ENCODE peak calls at places on chromosome 6, in ten cellular contexts. G is heart right ventricle; Y is spleen; O is iPS DF 6.9; H is ovary; L is pancreas; A is left lung; Z is GM23248; K is CD8-positive, alpha-beta T cell; N is lower lobe of right lung. S is an unnamed sample.

GRCh38 chr6:74867286-74867685 is 338.6 kb downstream of the COL12A1 start:
- DNase-seq in G (no peak), Y (no peak), L (no peak), A (no peak), Z (peak), H (no peak), N (no peak), O (no peak), K (no peak), S (no peak)

GRCh38 chr6:53898026-53898795 is 103.4 kb downstream of the LRRC1 start:
- DNase-seq in Y (no peak), O (no peak), Z (peak), L (no peak), G (no peak), N (no peak), H (no peak), A (no peak), K (no peak), S (no peak)

GRCh38 chr6:107490568-107491058 is 696 bp downstream of the SOBP start:
- DNase-seq in Z (no peak), G (no peak), L (peak), H (peak), A (no peak), N (no peak), Y (no peak), O (no peak), K (no peak), S (peak)

GRCh38 chr6:154386848-154387717 is 30.5 kb upstream of the IPCEF1 start:
- DNase-seq in H (no peak), K (no peak), L (no peak), Y (no peak), A (no peak), N (no peak), G (no peak), Z (peak), O (no peak), S (no peak)

GRCh38 chr6:108721308-108721707 is 126.9 kb upstream of the ARMC2 start:
- DNase-seq in Y (no peak), H (no peak), N (no peak), O (no peak), K (no peak), L (no peak), A (no peak), G (no peak), Z (no peak), S (no peak)

GRCh38 chr6:146423450-146423849 is 120.2 kb upstream of the RAB32 start:
- DNase-seq in A (no peak), N (no peak), Y (no peak), L (no peak), K (no peak), O (no peak), G (no peak), Z (no peak), H (no peak), S (no peak)

GRCh38 chr6:75201076-75201475 is 4.8 kb downstream of the COL12A1 start:
- DNase-seq in L (no peak), N (no peak), H (no peak), Z (peak), K (no peak), G (no peak), A (no peak), Y (no peak), O (no peak), S (no peak)

GRCh38 chr6:35049885-35050284 is 91.3 kb downstream of the TCP11 start:
- DNase-seq in A (peak), H (peak), K (no peak), L (peak), Y (no peak), N (no peak), O (no peak), Z (peak), G (peak), S (peak)

GRCh38 chr6:170403451-170403850 is 96.9 kb downstream of the FAM120B start:
- DNase-seq in A (no peak), H (no peak), L (no peak), O (no peak), Y (no peak), K (no peak), G (no peak), Z (peak), N (no peak), S (no peak)

GRCh38 chr6:122610690-122611455 is 668 bp downstream of the PKIB start:
- DNase-seq in A (peak), N (peak), H (no peak), K (no peak), Y (peak), G (peak), O (no peak), L (peak), Z (peak), S (no peak)

GRCh38 chr6:149941583-149942460 is at the start of gene ULBP2:
- DNase-seq in L (peak), O (no peak), H (no peak), Y (peak), G (peak), N (peak), Z (peak), A (peak), K (peak), S (peak)

GRCh38 chr6:75747985-75748742 is 875 bp upstream of the MYO6 start:
- DNase-seq in H (no peak), K (no peak), G (no peak), Z (no peak), N (no peak), Y (no peak), A (no peak), L (no peak), O (no peak), S (no peak)

GRCh38 chr6:16335176-16335575 is 96.8 kb downstream of the GMPR start:
- DNase-seq in Y (no peak), K (no peak), A (peak), H (no peak), N (no peak), L (no peak), G (no peak), O (no peak), Z (no peak), S (no peak)

GRCh38 chr6:12060780-12061619 is 48.9 kb downstream of the HIVEP1 start:
- DNase-seq in G (peak), N (peak), H (no peak), Z (no peak), L (peak), O (peak), A (peak), Y (peak), K (peak), S (peak)

GRCh38 chr6:33632603-33633039 is 11.5 kb downstream of the ITPR3 start:
- DNase-seq in G (peak), L (no peak), N (peak), O (peak), Y (peak), H (peak), A (no peak), K (peak), Z (peak), S (no peak)

GRCh38 chr6:136015531-136015930 is 164.0 kb downstream of the PDE7B start:
- DNase-seq in Z (no peak), K (no peak), H (no peak), N (no peak), O (no peak), L (no peak), G (no peak), Y (no peak), A (no peak), S (no peak)

GRCh38 chr6:81126150-81126549 is 626.3 kb downstream of the TENT5A start:
- DNase-seq in G (no peak), H (no peak), N (no peak), Y (no peak), L (no peak), A (no peak), K (no peak), O (no peak), Z (peak), S (no peak)

GRCh38 chr6:56370127-56370540 is 122.8 kb upstream of the COL21A1 start:
- DNase-seq in Z (peak), G (peak), K (no peak), Y (no peak), H (no peak), N (peak), L (peak), O (peak), A (peak), S (no peak)

GRCh38 chr6:6586671-6587526 is 1.6 kb upstream of the LY86 start:
- DNase-seq in Y (peak), L (no peak), G (no peak), H (no peak), A (no peak), K (no peak), Z (no peak), O (no peak), N (no peak), S (no peak)

GRCh38 chr6:7311920-7312615 is 931 bp downstream of the SSR1 start:
- DNase-seq in L (no peak), Y (no peak), O (no peak), G (no peak), K (no peak), H (no peak), N (no peak), Z (peak), A (no peak), S (no peak)

GRCh38 chr6:54775586-54775985 is 71.0 kb upstream of the FAM83B start:
- DNase-seq in O (no peak), Y (no peak), N (no peak), H (no peak), L (no peak), A (no peak), G (no peak), K (no peak), Z (peak), S (no peak)

GRCh38 chr6:63936399-63936798 is 300.8 kb downstream of the PHF3 start:
- DNase-seq in Z (no peak), Y (no peak), H (no peak), N (no peak), K (no peak), L (no peak), O (no peak), G (no peak), A (no peak), S (no peak)

GRCh38 chr6:148471624-148472494 is 129.2 kb downstream of the SASH1 start:
- DNase-seq in N (no peak), A (no peak), K (no peak), O (no peak), Z (peak), H (no peak), Y (no peak), G (no peak), L (no peak), S (no peak)

GRCh38 chr6:2845880-2846208 is 4.2 kb upstream of the SERPINB1 start:
- DNase-seq in N (no peak), A (no peak), Z (no peak), K (no peak), Y (no peak), O (no peak), H (no peak), L (no peak), G (no peak), S (no peak)

GRCh38 chr6:2850480-2851150 is 9.0 kb upstream of the SERPINB1 start:
- DNase-seq in A (no peak), L (no peak), O (no peak), Z (peak), K (no peak), G (no peak), Y (no peak), N (no peak), H (no peak), S (no peak)

GRCh38 chr6:2848851-2849250 is 7.2 kb upstream of the SERPINB1 start:
- DNase-seq in Z (no peak), K (peak), N (no peak), A (no peak), H (no peak), Y (peak), L (no peak), O (no peak), G (no peak), S (no peak)

GRCh38 chr6:2843138-2843740 is 1.6 kb upstream of the SERPINB1 start:
- DNase-seq in K (no peak), A (no peak), G (no peak), O (no peak), Y (no peak), L (peak), Z (no peak), H (no peak), N (no peak), S (no peak)

GRCh38 chr6:2846873-2847224 is 5.2 kb upstream of the SERPINB1 start:
- DNase-seq in G (no peak), A (no peak), H (no peak), O (no peak), Y (no peak), L (no peak), Z (no peak), K (no peak), N (no peak), S (no peak)
- H3K27ac ChIP-seq in G (peak), A (peak), H (peak), O (no peak), Y (peak), L (peak), Z (peak), K (no peak), N (peak), S (peak)

DNA sequence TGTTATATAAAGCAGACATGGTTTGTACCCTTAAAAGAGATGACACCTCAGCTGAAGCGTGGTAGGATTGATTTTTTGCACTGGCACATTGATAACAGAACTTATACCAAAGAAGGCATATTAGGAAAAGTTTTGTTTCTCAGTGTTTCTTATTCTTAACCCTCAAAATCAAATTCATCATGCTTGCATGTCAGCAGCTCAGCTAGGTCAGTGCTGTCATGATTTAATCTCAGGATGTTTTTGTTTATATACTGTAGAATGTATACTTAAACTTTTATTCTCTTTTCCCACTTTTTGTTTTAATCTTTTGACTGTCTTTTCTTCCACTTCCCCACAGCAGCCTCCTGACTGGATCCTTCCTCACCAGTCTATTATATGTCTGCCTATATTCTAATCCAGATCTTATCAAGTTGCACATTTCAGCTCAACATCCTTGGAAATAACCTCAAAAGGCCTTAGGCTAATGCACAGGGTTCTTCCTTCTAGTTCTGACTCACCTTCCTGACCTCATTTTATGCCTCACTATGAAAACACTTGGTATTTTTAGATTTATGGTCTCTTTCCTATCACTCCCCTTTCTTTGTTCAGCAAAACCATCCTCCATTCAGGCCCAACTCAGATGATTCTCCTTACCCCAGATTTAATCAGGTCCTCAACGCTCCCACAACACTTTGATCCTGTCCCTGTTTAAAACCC is 7.1 kb downstream of the HEBP2 start:
- DNase-seq in L (no peak), G (no peak), H (no peak), K (no peak), Z (peak), A (no peak), Y (no peak), O (no peak), N (no peak), S (no peak)
- H3K27ac ChIP-seq in L (no peak), G (no peak), H (no peak), K (no peak), Z (peak), A (no peak), Y (peak), O (no peak), N (no peak), S (no peak)

GRCh38 chr6:71392286-71392685 is 103.7 kb downstream of the OGFRL1 start:
- DNase-seq in Y (no peak), G (no peak), Z (no peak), N (no peak), K (no peak), A (no peak), O (no peak), L (no peak), H (no peak), S (no peak)

GRCh38 chr6:71394001-71394432 is 105.4 kb downstream of the OGFRL1 start:
- DNase-seq in Y (no peak), L (no peak), K (no peak), N (no peak), G (no peak), H (no peak), O (no peak), A (no peak), Z (peak), S (no peak)

GRCh38 chr6:71393471-71393870 is 104.9 kb downstream of the OGFRL1 start:
- DNase-seq in Y (no peak), G (no peak), Z (peak), L (no peak), K (no peak), H (no peak), A (no peak), N (no peak), O (no peak), S (no peak)

GRCh38 chr6:71388846-71389543 is 100.4 kb downstream of the OGFRL1 start:
- DNase-seq in H (no peak), N (no peak), A (no peak), G (no peak), Z (peak), K (no peak), L (no peak), O (no peak), Y (no peak), S (no peak)

GRCh38 chr6:71391126-71391525 is 102.5 kb downstream of the OGFRL1 start:
- DNase-seq in Z (no peak), H (no peak), A (no peak), Y (no peak), L (no peak), N (no peak), K (no peak), O (no peak), G (no peak), S (no peak)
- H3K27ac ChIP-seq in Z (no peak), H (no peak), A (no peak), Y (peak), L (no peak), N (peak), K (no peak), O (no peak), G (no peak), S (no peak)

GRCh38 chr6:133895573-133896343 is 6.8 kb downstream of the TCF21 start:
- DNase-seq in A (no peak), Z (peak), L (no peak), O (no peak), N (no peak), Y (no peak), G (peak), H (peak), K (no peak), S (no peak)
- H3K27ac ChIP-seq in A (peak), Z (no peak), L (no peak), O (no peak), N (peak), Y (peak), G (peak), H (peak), K (no peak), S (no peak)

GRCh38 chr6:111553580-111553979 is 52.1 kb downstream of the TRAF3IP2 start:
- DNase-seq in A (no peak), H (no peak), K (no peak), G (no peak), Y (no peak), N (no peak), O (no peak), Z (no peak), L (no peak), S (no peak)

GRCh38 chr6:111552241-111552744 is 53.4 kb downstream of the TRAF3IP2 start:
- DNase-seq in K (no peak), G (peak), H (peak), A (peak), N (no peak), Y (no peak), L (peak), Z (peak), O (no peak), S (peak)

GRCh38 chr6:111556004-111556403 is 49.7 kb downstream of the TRAF3IP2 start:
- DNase-seq in Z (no peak), O (no peak), H (no peak), G (no peak), Y (no peak), K (no peak), N (no peak), A (no peak), L (no peak), S (no peak)

GRCh38 chr6:111552999-111553398 is 52.7 kb downstream of the TRAF3IP2 start:
- DNase-seq in H (no peak), Y (no peak), K (no peak), Z (no peak), G (no peak), N (no peak), A (no peak), O (no peak), L (no peak), S (no peak)

GRCh38 chr6:111555041-111555440 is 50.6 kb downstream of the TRAF3IP2 start:
- DNase-seq in Y (no peak), K (no peak), N (no peak), A (no peak), Z (peak), L (no peak), G (no peak), O (no peak), H (no peak), S (no peak)
- H3K27ac ChIP-seq in Y (no peak), K (no peak), N (peak), A (no peak), Z (peak), L (no peak), G (peak), O (no peak), H (no peak), S (peak)

DNA sequence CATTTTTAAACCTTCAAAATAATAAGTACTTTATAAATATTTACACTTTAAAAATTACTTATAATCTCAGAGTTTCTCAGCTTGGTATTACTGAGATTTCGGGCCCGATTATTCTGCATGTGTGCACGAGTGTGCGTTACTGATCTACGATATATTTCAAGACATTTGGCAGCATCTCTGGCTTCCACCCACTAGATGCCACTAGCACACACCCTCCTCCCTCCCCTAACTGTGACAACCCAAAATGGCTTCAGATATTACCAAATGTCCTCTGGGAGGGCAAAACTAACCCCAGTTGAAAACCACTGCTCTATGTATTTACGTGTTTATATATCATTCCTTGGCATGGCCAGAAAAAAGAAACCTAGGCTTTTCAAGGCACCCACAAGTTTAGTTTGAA is 95.9 kb downstream of the FYN start:
- DNase-seq in A (no peak), Y (no peak), H (no peak), O (no peak), N (no peak), K (no peak), Z (no peak), L (no peak), G (no peak), S (no peak)
- H3K27ac ChIP-seq in A (no peak), Y (peak), H (no peak), O (no peak), N (peak), K (no peak), Z (peak), L (no peak), G (no peak), S (no peak)

GRCh38 chr6:125913145-125913544 is 43.4 kb upstream of the HINT3 start:
- DNase-seq in A (no peak), O (no peak), G (no peak), N (no peak), H (no peak), Y (no peak), L (no peak), Z (no peak), K (no peak), S (no peak)
- H3K27ac ChIP-seq in A (peak), O (no peak), G (no peak), N (peak), H (no peak), Y (no peak), L (no peak), Z (peak), K (no peak), S (no peak)